ENCODE peak calls at places on chromosomes 16 and 17, in four cellular contexts. P is PC-3, Y is Peyer's patch, E is uterus. T is an unnamed sample. For H3K27me3, the result is how much of the 10 kb centered on the place peaks cover.

GRCh38 chr17:35849469-35850348 is 19.0 kb downstream of the HEATR9 start:
- DNase-seq in P (peak), Y (peak), E (no peak), T (peak)

GRCh38 chr17:37742762-37743611 is 1.9 kb downstream of the HNF1B start:
- DNase-seq in E (no peak), Y (peak), P (peak), T (peak)

GRCh38 chr17:64006361-64007088 is 8.4 kb downstream of the PRR29 start:
- DNase-seq in E (no peak), P (no peak), Y (peak), T (no peak)

GRCh38 chr17:9880582-9880999 is 24.5 kb downstream of the RCVRN start:
- DNase-seq in P (peak), Y (no peak), E (no peak), T (no peak)

GRCh38 chr17:2412561-2413021 is 11.7 kb upstream of the MNT start:
- DNase-seq in P (no peak), E (no peak), Y (no peak), T (no peak)

GRCh38 chr16:73216932-73217331 is 169.0 kb upstream of the ZFHX3 start:
- DNase-seq in Y (no peak), P (no peak), E (no peak), T (no peak)

GRCh38 chr16:13436641-13437423 is 483.1 kb upstream of the ERCC4 start:
- DNase-seq in E (no peak), Y (no peak), P (peak), T (no peak)

GRCh38 chr16:22787456-22788189 is 26.3 kb upstream of the HS3ST2 start:
- DNase-seq in P (peak), E (no peak), Y (no peak), T (no peak)

GRCh38 chr17:73748521-73748920 is 104.3 kb upstream of the SDK2 start:
- DNase-seq in E (no peak), Y (no peak), P (no peak), T (no peak)

GRCh38 chr16:11412175-11412904 is 67.1 kb downstream of the RMI2 start:
- DNase-seq in Y (no peak), E (no peak), P (no peak), T (no peak)

DNA sequence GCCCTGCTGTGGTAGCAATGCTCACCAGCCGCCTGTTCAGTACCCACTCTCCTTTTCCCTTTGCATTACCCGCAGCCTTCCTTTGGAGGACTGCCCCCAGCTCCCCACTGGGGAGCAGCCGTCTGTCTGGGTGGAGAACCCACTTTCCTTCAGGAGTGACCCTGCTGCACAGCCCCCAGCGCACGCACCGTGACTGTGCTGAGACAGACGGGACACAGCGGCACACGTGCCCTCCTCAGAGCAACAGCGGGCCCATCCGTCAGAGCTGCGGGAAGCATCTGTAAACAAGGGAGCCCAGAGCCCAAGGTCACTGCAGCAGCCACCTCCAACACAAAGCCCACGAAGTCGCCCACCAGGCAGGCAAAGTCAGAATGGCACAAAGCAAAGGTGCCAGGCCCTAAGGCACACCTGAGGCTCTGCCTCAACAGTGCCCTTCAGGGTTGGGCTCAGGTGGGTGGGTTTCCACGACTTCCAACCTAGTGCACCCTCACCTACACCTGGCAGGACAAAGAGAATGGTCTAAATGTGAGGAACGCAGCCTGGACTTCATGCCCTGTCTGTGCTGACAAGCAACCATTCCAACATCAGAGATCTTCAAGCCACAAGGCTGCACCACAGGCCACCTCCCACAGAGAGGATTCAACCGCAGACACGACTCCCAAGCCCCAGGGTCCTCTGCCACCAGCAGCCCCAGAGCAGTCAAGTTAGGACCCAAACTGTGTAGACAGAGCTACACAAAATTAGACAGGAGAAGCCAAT is 9.9 kb downstream of the AXIN1 start:
- DNase-seq in Y (no peak), E (no peak), P (no peak), T (no peak)
- H3K27ac ChIP-seq in Y (no peak), E (no peak), P (no peak), T (no peak)

DNA sequence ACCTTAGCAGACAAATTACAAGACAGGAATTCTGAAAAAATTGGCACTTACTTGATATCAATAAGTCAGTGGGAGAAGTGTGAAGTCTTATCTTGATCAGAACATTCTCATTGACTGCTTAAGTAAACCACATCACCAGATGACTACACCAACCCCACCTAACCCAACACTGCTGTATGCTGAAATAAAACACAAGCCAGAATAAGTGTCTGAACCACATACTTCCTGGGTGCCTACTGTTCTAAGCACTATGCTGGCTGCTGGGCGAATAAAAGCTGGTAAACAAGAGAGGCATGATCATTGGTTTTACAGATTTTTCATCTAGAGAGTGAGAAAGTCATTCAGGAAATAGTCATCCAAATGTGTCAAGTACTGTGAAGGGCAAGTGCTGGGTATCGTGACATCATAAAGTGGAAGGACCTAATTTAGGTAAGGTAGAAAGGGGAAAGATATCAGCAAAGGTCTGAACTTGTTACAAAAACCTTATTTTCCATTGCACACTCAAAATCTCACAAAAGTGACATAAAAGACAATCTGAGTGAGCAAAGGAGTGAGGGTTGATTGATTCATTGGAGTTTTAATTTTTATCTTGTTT is 199.0 kb upstream of the SOX9 start:
- DNase-seq in P (peak), Y (no peak), E (no peak), T (no peak)
- TF ChIP-seq CTCF in P (no peak), Y (no peak), E (no peak), T (no peak)

DNA sequence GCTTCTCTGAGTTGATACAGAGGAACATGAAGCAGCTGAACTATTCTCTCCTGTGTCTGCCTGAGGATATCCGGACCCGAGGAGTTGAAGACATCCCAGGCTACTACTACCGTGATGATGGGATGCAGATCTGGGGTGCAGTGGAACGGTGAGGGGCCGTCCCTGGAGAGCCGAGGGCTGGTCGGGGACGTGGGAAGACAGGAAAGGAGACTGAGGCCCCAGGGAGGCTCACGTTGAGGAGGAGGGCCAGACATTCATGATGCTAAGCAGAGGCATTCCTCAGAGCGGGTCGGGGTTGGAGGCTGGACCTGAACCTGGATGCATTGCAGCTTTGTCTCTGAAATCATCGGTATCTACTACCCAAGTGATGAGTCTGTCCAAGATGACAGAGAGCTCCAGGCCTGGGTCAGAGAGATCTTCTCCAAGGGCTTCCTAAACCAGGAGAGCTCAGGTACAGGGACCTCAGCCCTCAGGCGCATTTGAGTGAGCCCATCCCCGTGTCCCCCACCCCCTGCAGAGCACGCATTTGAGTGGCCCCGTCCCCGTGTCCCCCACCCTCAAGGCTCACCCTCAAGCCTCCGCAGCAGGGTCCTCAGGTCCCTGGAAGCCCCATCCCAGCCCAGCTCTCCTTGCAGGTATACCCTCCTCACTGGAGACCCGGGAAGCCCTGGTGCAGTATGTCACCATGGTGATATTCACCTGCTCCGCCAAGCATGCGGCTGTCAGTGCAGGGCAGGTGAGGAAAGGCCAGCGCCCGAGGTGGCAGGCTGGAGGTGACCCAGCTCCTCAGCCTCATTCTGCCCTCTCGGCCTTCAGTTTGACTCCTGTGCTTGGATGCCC is 8.3 kb downstream of the ALOX15B start:
- DNase-seq in E (no peak), Y (no peak), P (no peak), T (no peak)
- H3K27me3 ChIP-seq in E (under half), Y (under half), P (under half), T (under half)

GRCh38 chr16:70752381-70752780 is 48.6 kb downstream of the VAC14 start:
- DNase-seq in P (no peak), Y (no peak), E (no peak), T (no peak)
- H3K27ac ChIP-seq in P (no peak), Y (peak), E (peak), T (peak)

GRCh38 chr17:58432806-58433573 is 15.7 kb upstream of the RNF43 start:
- DNase-seq in P (peak), Y (no peak), E (no peak), T (no peak)
- TF ChIP-seq CTCF in P (peak), Y (peak), E (no peak), T (peak)

GRCh38 chr16:75064403-75065148 is 52.0 kb downstream of the LDHD start:
- DNase-seq in P (peak), E (no peak), Y (peak), T (peak)
- H3K27me3 ChIP-seq in P (under half), E (under half), Y (under half), T (under half)

DNA sequence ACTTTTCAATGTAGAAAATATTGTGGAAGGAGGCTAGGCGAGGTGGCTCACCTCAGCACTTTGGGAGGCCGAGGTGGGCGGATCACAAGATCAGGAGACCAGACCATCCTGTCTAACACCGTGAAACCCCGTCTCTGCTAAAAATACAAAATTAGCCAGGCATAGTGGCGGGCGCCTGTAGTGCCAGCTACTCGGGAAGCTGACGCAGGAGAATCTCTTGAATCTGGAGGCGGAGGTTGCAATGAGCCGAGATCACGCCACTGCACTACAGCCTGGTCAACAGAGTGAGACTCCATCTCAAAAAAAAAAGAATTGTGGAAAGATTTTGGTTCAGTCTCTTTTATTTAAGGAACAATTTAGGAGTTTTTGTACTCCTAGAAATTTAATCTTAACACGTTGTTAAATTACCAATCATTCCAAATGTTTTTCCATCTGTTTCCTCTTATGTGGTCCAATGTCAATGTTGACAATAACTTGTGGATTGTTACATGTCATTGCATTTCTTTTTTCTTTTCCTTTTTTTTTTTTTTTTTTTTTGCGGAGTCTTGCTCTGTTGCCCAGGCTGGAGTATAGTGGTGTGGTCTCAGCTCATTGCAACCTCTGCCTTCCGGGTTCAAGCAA is 124.6 kb upstream of the HAS3 start:
- DNase-seq in P (no peak), Y (no peak), E (no peak), T (no peak)
- H3K27ac ChIP-seq in P (no peak), Y (no peak), E (no peak), T (no peak)

GRCh38 chr17:55177159-55177913 is 87.4 kb upstream of the HLF start:
- DNase-seq in P (peak), Y (no peak), E (no peak), T (no peak)
- TF ChIP-seq CTCF in P (peak), Y (no peak), E (no peak), T (no peak)

GRCh38 chr16:1861730-1862129 is 10.2 kb downstream of the MEIOB start:
- DNase-seq in E (no peak), Y (no peak), P (no peak), T (no peak)

GRCh38 chr16:1859650-1860049 is 12.3 kb downstream of the MEIOB start:
- DNase-seq in P (no peak), Y (no peak), E (no peak), T (no peak)

GRCh38 chr16:1858189-1858588 is 13.8 kb downstream of the MEIOB start:
- DNase-seq in E (no peak), Y (no peak), P (no peak), T (no peak)

GRCh38 chr16:1862394-1862793 is 9.6 kb downstream of the MEIOB start:
- DNase-seq in P (no peak), Y (no peak), E (no peak), T (no peak)

DNA sequence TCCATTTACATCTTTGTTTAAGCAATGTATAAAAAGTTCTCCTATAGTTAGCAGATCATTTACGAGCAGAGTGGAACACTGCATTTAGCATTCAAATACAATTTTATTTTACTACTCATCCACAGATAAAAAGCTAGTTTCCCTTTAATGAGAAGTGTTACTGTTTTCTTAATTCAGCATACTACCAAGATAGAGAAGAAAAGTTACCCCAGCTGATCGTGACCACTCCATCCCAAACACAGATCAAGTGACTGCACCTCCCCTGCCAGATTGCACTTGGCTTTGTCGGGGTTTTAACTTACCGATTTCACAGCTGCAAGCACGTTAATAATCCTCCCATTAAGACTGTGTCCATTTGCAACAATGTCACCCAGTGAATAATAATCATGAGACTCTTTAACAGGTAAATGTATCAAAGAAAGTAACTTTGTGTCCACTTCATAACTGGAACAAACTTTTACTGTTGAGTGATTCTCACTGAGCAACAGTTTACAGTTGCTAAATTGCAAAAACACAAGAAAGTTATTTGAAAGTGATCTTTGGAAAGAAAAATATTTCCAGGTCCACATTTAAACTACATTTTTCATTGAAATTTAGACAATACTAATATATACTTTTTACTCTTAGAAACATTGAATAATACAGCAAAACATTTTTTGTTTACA is 14.4 kb downstream of the MEIOB start:
- DNase-seq in P (no peak), Y (no peak), E (no peak), T (no peak)
- H3K27me3 ChIP-seq in P (under half), Y (under half), E (under half), T (under half)

GRCh38 chr17:75252039-75252816 is 9.2 kb downstream of the GGA3 start:
- DNase-seq in E (no peak), Y (no peak), P (no peak), T (no peak)
- H3K27ac ChIP-seq in E (no peak), Y (no peak), P (no peak), T (no peak)